ENCODE peak calls at places on chromosome 13, in six cellular contexts. H is ovary, T is testis, A is IMR-90, C is Peyer's patch, S is prostate gland. I is an unnamed sample.

GRCh38 chr13:33610471-33611015 is 207.4 kb upstream of the RFC3 start:
- DNase-seq in H (no peak), T (peak), A (no peak), C (peak), S (peak), I (no peak)

GRCh38 chr13:65260938-65261880 is 1968.9 kb downstream of the PCDH9 start:
- DNase-seq in H (no peak), T (no peak), A (no peak), C (no peak), S (no peak), I (no peak)

GRCh38 chr13:49563513-49563912 is 21.8 kb downstream of the RCBTB1 start:
- DNase-seq in H (no peak), T (no peak), A (peak), C (no peak), S (no peak), I (no peak)

GRCh38 chr13:30623392-30623791 is 5.7 kb downstream of the USPL1 start:
- DNase-seq in H (no peak), T (no peak), A (no peak), C (no peak), S (no peak), I (no peak)

GRCh38 chr13:112976526-112976925 is 7.5 kb downstream of the MCF2L start:
- DNase-seq in H (no peak), T (no peak), A (no peak), C (no peak), S (no peak), I (peak)

GRCh38 chr13:94959616-94960015 is 247.3 kb upstream of the SOX21 start:
- DNase-seq in H (no peak), T (no peak), A (no peak), C (no peak), S (no peak), I (no peak)

GRCh38 chr13:29621401-29621800 is 25.9 kb upstream of the SLC7A1 start:
- DNase-seq in H (no peak), T (no peak), A (peak), C (no peak), S (no peak), I (no peak)

GRCh38 chr13:30421093-30422055 is 919 bp upstream of the UBE2L5 start:
- DNase-seq in H (peak), T (peak), A (peak), C (peak), S (peak), I (peak)

GRCh38 chr13:87057807-87058520 is 613.2 kb upstream of the SLITRK5 start:
- DNase-seq in H (no peak), T (no peak), A (peak), C (no peak), S (no peak), I (no peak)

GRCh38 chr13:31204592-31204991 is 4.8 kb downstream of the B3GLCT start:
- DNase-seq in H (no peak), T (no peak), A (peak), C (no peak), S (no peak), I (no peak)

GRCh38 chr13:24011266-24011665 is 114.0 kb upstream of the C1QTNF9B start:
- DNase-seq in H (no peak), T (no peak), A (no peak), C (no peak), S (no peak), I (no peak)

GRCh38 chr13:36362914-36363313 is 16.7 kb upstream of the SPART start:
- DNase-seq in H (no peak), T (no peak), A (no peak), C (no peak), S (no peak), I (no peak)

GRCh38 chr13:77388944-77389616 is 62.2 kb upstream of the MYCBP2 start:
- DNase-seq in H (no peak), T (no peak), A (no peak), C (no peak), S (no peak), I (no peak)

GRCh38 chr13:76462003-76462402 is 424.2 kb downstream of the KCTD12 start:
- DNase-seq in H (no peak), T (no peak), A (peak), C (no peak), S (no peak), I (no peak)

GRCh38 chr13:48094404-48094780 is 512 bp downstream of the MED4 start:
- DNase-seq in H (no peak), T (no peak), A (no peak), C (peak), S (peak), I (no peak)

GRCh38 chr13:42271337-42272114 is 426 bp upstream of the AKAP11 start:
- DNase-seq in H (peak), T (peak), A (peak), C (peak), S (peak), I (peak)
- TF ChIP-seq POLR2A in H (no peak), T (no peak), A (no peak), C (no peak), S (no peak), I (no peak)

DNA sequence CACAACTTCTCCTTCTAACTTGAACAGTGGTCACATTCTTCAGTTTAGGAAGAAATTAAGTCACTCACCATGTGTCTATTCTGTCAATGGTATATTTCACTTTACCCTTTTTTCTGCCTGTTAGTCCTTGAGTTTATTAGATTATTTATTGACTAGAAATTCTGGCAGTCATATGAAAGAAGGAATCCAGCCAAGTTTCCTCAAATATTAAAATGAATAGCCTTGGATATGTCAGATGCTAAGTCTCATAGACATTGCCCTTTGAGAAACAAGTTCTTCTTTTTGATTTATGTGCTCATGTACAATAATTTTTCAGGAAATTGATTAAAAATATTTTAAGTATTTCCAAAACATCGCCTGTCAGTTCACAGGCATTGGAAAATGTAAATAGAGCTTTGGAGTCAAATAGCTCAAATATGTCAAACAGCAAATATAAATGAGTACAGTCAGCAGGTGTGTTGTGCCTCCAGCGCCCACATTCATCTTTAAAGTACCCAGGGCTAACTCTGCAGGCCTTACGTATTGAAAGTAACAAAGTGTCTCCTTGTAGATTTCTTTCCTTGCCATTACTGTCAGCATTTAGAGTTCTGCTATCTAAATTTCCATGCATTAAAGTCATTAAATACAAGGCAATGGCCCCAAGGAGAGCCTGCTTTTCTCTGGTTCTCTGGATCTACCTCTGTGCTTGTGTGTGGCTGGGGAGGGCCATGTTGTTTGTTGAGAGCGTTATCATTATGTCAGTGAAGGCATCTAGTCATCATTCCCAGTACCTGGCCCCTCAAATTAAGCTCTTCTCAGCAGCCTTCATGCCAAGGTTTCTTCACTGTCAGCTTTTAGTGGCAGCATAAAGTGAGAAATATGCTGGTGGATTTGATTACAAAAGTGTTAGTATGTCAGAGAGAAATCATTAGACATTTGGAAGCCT is 76.3 kb upstream of the TRPC4 start:
- DNase-seq in H (no peak), T (no peak), A (no peak), C (no peak), S (no peak), I (no peak)
- H3K27ac ChIP-seq in H (no peak), T (no peak), A (no peak), C (no peak), S (no peak), I (no peak)

GRCh38 chr13:20035130-20035529 is 76.6 kb downstream of the ZMYM2 start:
- DNase-seq in H (no peak), T (no peak), A (no peak), C (no peak), S (no peak), I (no peak)
- TF ChIP-seq CTCF in H (no peak), T (no peak), A (no peak), C (peak), S (peak), I (no peak)

GRCh38 chr13:98539655-98540054 is 37.3 kb downstream of the STK24 start:
- DNase-seq in H (no peak), T (no peak), A (no peak), C (peak), S (no peak), I (no peak)
- TF ChIP-seq POLR2A in H (no peak), T (no peak), A (no peak), C (no peak), S (no peak), I (no peak)

GRCh38 chr13:27080018-27080948 is 91.3 kb downstream of the USP12 start:
- DNase-seq in H (no peak), T (no peak), A (no peak), C (no peak), S (no peak), I (no peak)
- H3K27ac ChIP-seq in H (no peak), T (no peak), A (peak), C (no peak), S (no peak), I (no peak)

DNA sequence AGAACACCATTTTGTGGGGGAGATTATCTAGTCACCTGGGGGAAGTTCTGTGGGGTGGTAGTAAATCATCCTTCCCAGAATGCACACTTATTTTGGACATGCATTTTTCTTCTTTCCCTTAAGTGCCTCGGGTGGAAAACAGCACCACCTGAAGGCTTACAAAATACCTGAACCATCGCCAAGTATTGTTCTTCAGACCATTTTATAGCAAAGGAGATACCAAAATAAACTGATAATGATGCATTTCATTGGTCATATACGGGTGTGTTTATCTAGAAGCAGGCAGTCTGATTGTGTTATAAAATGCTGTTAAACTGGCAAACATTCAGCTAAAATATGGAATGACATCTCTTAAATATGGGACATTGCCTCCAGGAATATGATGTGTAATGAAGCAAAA is 1034.7 kb downstream of the SLITRK1 start:
- DNase-seq in H (no peak), T (no peak), A (no peak), C (no peak), S (no peak), I (no peak)
- TF ChIP-seq CTCF in H (no peak), T (no peak), A (no peak), C (no peak), S (no peak), I (no peak)